ENCODE peak calls at places on chromosomes 3 and 15, in eight cellular contexts. R is Panc1, L is kidney epithelial cell, U is endodermal cell, E is ovary, N is esophagus squamous epithelium, Y is cardiac muscle cell, X is OCI-LY7. H is an unnamed sample.

GRCh38 chr15:58201536-58201935 is 63.4 kb downstream of the AQP9 start:
- DNase-seq in X (no peak), U (no peak), L (no peak), Y (peak), R (no peak), N (no peak), E (no peak), H (no peak)

GRCh38 chr3:124131158-124132115 is 139.5 kb upstream of the ROPN1 start:
- DNase-seq in X (no peak), R (no peak), E (no peak), L (peak), Y (no peak), U (no peak), N (no peak), H (peak)

GRCh38 chr3:155704041-155704440 is 40.8 kb downstream of the PLCH1 start:
- DNase-seq in U (no peak), Y (no peak), N (no peak), L (no peak), R (no peak), X (no peak), E (no peak), H (no peak)

GRCh38 chr3:156388469-156389150 is 166.3 kb downstream of the SSR3 start:
- DNase-seq in Y (peak), R (no peak), E (no peak), U (no peak), L (peak), X (no peak), N (no peak), H (no peak)

GRCh38 chr3:42122261-42123011 is 31.3 kb downstream of the TRAK1 start:
- DNase-seq in R (no peak), N (no peak), X (no peak), E (no peak), U (no peak), Y (no peak), L (no peak), H (no peak)

GRCh38 chr3:114896978-114897377 is 250.1 kb downstream of the ZBTB20 start:
- DNase-seq in N (no peak), X (no peak), Y (no peak), U (no peak), E (no peak), R (no peak), L (no peak), H (no peak)

GRCh38 chr15:75235760-75236729 is 22.1 kb upstream of the GOLGA6C start:
- DNase-seq in Y (no peak), X (no peak), E (no peak), N (no peak), R (no peak), L (no peak), U (no peak), H (no peak)

GRCh38 chr15:78131295-78132021 is at the start of gene CIB2:
- DNase-seq in R (no peak), U (peak), L (no peak), E (peak), Y (peak), X (peak), N (no peak), H (peak)

GRCh38 chr3:196216081-196216564 is at the start of gene SLC51A:
- DNase-seq in Y (no peak), U (peak), R (no peak), N (no peak), E (no peak), X (no peak), L (no peak), H (no peak)

GRCh38 chr3:151423091-151423490 is 37.8 kb downstream of the IGSF10 start:
- DNase-seq in R (no peak), L (no peak), Y (no peak), U (no peak), X (no peak), E (no peak), N (no peak), H (no peak)

GRCh38 chr3:151421956-151422355 is 37.4 kb upstream of the P2RY12 start:
- DNase-seq in E (no peak), N (no peak), X (peak), R (no peak), U (no peak), Y (no peak), L (no peak), H (no peak)

GRCh38 chr3:151426337-151426648 is 34.6 kb downstream of the IGSF10 start:
- DNase-seq in E (no peak), Y (no peak), R (no peak), X (peak), N (no peak), U (peak), L (no peak), H (no peak)

GRCh38 chr3:151428386-151428785 is 32.5 kb downstream of the IGSF10 start:
- DNase-seq in L (no peak), X (no peak), N (no peak), U (no peak), Y (no peak), E (no peak), R (no peak), H (no peak)

GRCh38 chr3:151425640-151426336 is 35.1 kb downstream of the IGSF10 start:
- DNase-seq in L (no peak), E (no peak), Y (no peak), N (no peak), U (no peak), R (no peak), X (no peak), H (no peak)
- TF ChIP-seq CTCF in L (peak), E (no peak), Y (peak), N (no peak), U (peak), R (peak), X (peak), H (no peak)

DNA sequence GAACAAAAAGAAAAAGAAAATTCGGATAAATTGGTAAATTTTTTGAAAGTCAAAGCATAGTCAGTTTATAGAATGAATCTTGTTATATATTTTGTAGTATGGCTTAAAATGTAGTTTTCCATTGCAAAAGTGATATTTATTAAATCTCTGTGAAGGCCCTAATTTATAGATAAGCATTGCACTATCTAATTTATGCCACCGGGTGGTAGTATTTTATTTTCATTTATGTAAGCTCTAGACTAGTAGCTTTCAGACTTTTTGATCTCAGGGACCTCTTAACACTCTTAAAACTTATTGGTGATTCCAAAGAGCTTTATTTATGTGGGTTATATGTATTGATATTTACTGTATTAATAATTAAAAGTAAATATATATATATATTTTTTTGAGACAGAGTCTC is 133.9 kb upstream of the LRRFIP2 start:
- DNase-seq in Y (peak), N (no peak), E (no peak), X (peak), U (no peak), R (no peak), L (no peak), H (no peak)
- H3K4me3 ChIP-seq in Y (no peak), N (no peak), E (no peak), X (no peak), U (no peak), R (no peak), L (no peak), H (no peak)

GRCh38 chr3:110067527-110067926 is 730.2 kb upstream of the DPPA4 start:
- DNase-seq in R (no peak), E (no peak), X (no peak), N (no peak), L (no peak), Y (no peak), U (no peak), H (no peak)

GRCh38 chr3:110066201-110066600 is 728.9 kb upstream of the DPPA4 start:
- DNase-seq in E (no peak), L (no peak), R (no peak), Y (no peak), U (no peak), N (no peak), X (no peak), H (no peak)

GRCh38 chr3:110063178-110063577 is 725.8 kb upstream of the DPPA4 start:
- DNase-seq in U (no peak), Y (no peak), N (no peak), L (no peak), E (no peak), R (no peak), X (no peak), H (no peak)

GRCh38 chr3:110059431-110059830 is 722.1 kb upstream of the DPPA4 start:
- DNase-seq in U (no peak), E (no peak), X (no peak), Y (no peak), N (no peak), R (no peak), L (no peak), H (no peak)

GRCh38 chr3:110062711-110063110 is 725.4 kb upstream of the DPPA4 start:
- DNase-seq in R (no peak), U (no peak), X (no peak), L (no peak), Y (peak), E (no peak), N (no peak), H (no peak)
- TF ChIP-seq CTCF in R (no peak), U (no peak), X (no peak), L (no peak), Y (no peak), E (no peak), N (no peak), H (no peak)

GRCh38 chr15:89783861-89784685 is 7.9 kb downstream of the MESP2 start:
- DNase-seq in Y (no peak), U (no peak), L (no peak), X (no peak), N (no peak), R (no peak), E (no peak), H (no peak)
- H3K4me3 ChIP-seq in Y (no peak), U (no peak), L (no peak), X (no peak), N (no peak), R (no peak), E (no peak), H (no peak)

DNA sequence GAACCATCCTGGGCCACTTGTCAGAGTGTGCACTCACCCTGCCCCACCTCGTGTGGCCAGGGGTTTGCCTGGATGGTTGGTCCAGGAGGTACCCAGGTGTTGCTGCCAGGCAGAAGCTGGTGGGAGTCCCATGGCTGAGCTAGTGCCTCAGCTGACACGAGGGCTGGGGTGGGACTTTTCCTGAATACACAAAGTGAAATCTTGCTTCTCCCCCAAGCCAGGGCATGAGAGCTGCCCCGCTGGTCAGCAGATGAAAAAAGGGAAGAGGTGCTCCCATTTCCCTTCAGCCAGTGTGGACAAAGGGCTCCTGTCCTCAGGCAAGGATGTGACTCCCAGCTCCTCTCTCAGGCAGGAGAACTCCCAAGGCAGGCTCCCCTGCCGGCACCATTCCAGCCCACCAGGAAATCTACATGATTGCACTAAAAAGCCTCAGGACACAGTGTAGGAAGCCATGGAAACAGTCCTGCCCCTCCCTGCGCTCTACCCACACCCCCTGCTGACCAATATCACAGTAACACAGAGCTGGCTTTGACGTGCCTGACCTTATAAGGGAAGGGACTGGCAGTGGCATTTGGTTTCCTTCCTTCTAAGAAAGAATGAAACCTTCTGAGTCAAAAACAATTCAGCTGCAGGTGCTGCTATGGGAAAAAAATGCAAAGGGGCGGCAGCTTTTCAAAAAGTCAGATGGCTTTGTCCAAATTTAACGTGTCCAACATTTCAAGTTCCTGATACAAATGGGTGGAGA is 33.9 kb downstream of the MYO5C start:
- DNase-seq in R (no peak), L (peak), U (peak), Y (peak), N (no peak), E (peak), X (peak), H (peak)
- TF ChIP-seq CTCF in R (no peak), L (no peak), U (peak), Y (no peak), N (no peak), E (no peak), X (peak), H (no peak)

DNA sequence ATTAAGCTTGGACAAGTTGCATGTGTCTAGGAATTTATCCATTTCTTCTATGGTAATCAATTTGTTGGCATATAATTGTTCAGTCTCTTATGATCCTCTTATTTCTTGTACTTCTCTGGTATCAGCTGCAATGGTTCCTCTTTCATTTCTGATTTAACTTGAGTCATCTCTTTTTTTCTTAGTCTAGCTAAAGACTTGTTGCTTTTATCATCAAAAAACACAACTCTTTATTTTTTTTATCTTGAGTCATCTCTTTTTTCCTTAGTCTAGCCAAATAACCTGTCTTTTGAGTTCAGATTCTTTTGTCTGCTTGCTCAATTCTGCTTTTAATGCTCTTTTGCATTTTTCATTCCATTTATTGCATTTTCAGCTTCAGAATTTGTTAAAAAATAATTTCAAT is 37.3 kb downstream of the UBE3A start:
- DNase-seq in E (no peak), N (no peak), X (no peak), Y (no peak), U (no peak), R (no peak), L (no peak), H (no peak)
- H3K4me3 ChIP-seq in E (no peak), N (no peak), X (no peak), Y (no peak), U (no peak), R (no peak), L (no peak), H (no peak)

GRCh38 chr3:115913069-115913686 is 289.9 kb downstream of the GAP43 start:
- DNase-seq in X (no peak), L (no peak), R (no peak), N (no peak), E (no peak), U (no peak), Y (no peak), H (no peak)
- TF ChIP-seq CTCF in X (peak), L (peak), R (peak), N (no peak), E (no peak), U (peak), Y (peak), H (peak)

GRCh38 chr3:46926447-46926846 is 48.9 kb downstream of the PTH1R start:
- DNase-seq in U (no peak), X (peak), E (no peak), L (no peak), R (no peak), N (no peak), Y (no peak), H (peak)

GRCh38 chr3:46927718-46928073 is 48.8 kb downstream of the CCDC12 start:
- DNase-seq in X (no peak), N (no peak), E (no peak), Y (no peak), U (no peak), L (no peak), R (no peak), H (peak)

GRCh38 chr3:46926871-46927717 is 49.5 kb downstream of the CCDC12 start:
- DNase-seq in L (no peak), R (no peak), Y (no peak), X (peak), E (no peak), N (no peak), U (no peak), H (peak)

GRCh38 chr3:46929324-46929723 is 47.2 kb downstream of the CCDC12 start:
- DNase-seq in Y (no peak), N (no peak), U (no peak), R (no peak), X (peak), L (no peak), E (no peak), H (peak)

DNA sequence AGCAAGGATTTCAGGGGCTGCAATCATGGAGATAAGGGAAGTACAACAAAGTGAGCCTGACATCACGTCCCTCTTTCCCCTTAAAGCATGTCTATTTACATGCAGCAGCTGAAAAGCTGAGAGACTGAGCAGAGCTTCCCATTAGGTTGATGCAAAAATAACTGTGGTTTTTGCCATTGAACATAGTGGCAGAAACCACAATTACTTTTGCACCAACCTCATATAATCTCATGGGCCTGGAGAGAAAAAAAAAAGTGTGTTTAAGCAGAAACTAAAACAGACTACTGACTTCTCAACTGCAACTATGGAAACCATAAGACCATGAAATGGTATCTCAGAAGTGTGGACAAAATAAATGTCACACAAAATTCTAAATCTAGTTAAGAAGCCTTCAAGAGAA is 48.2 kb downstream of the CCDC12 start:
- DNase-seq in X (peak), U (no peak), N (no peak), R (no peak), Y (no peak), E (no peak), L (no peak), H (no peak)
- H3K4me3 ChIP-seq in X (peak), U (no peak), N (no peak), R (no peak), Y (no peak), E (no peak), L (no peak), H (no peak)

GRCh38 chr3:71511037-71511436 is 72.5 kb downstream of the FOXP1 start:
- DNase-seq in X (peak), E (no peak), U (peak), Y (peak), R (no peak), N (no peak), L (no peak), H (no peak)

GRCh38 chr3:71511446-71511845 is 72.1 kb downstream of the FOXP1 start:
- DNase-seq in N (no peak), X (no peak), Y (no peak), L (no peak), E (no peak), U (no peak), R (no peak), H (no peak)

GRCh38 chr3:71512000-71512399 is 71.5 kb downstream of the FOXP1 start:
- DNase-seq in L (no peak), N (no peak), Y (no peak), R (no peak), E (no peak), U (peak), X (peak), H (no peak)

GRCh38 chr3:71509024-71509423 is 74.5 kb downstream of the FOXP1 start:
- DNase-seq in U (no peak), N (no peak), X (no peak), E (no peak), Y (no peak), L (no peak), R (no peak), H (no peak)

DNA sequence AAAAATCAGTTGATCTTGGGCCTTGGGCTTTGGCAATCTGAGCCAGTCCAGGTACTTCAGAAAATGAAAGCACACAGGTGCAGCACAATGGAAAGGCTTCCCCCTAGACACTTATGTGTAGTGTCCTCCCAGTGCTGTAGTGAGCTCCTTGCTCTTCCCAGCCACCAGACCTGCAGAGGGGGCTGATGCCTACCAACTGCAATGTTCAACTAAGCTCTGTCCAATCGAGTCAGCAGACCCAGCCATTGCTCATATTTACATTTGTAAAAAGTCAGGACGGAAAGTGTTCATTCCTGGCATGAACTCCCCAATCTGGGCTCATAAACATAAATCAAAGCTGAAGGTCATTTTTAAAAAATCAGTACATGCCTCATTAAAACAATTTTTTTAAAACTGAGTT is 73.0 kb downstream of the FOXP1 start:
- DNase-seq in E (no peak), N (no peak), Y (peak), L (no peak), R (no peak), U (peak), X (peak), H (no peak)
- TF ChIP-seq CTCF in E (no peak), N (no peak), Y (peak), L (peak), R (no peak), U (peak), X (peak), H (no peak)